ENCODE peak calls at places on chromosome 19, in four cellular contexts. J is endothelial cell of umbilical vein, E is breast epithelium, T is GM12892. O is an unnamed sample.

GRCh38 chr19:31675187-31675913 is 326.1 kb upstream of the TSHZ3 start:
- DNase-seq in J (no peak), E (no peak), T (no peak), O (no peak)

GRCh38 chr19:6138066-6138465 is 2.6 kb downstream of the ACSBG2 start:
- DNase-seq in J (no peak), E (no peak), T (no peak), O (no peak)

GRCh38 chr19:43450545-43450997 is 14.8 kb downstream of the LYPD3 start:
- DNase-seq in J (no peak), E (no peak), T (no peak), O (no peak)

GRCh38 chr19:35751839-35752745 is 3.7 kb downstream of the LIN37 start:
- DNase-seq in J (no peak), E (no peak), T (no peak), O (no peak)

GRCh38 chr19:11265785-11266236 is 3.5 kb upstream of the DOCK6 start:
- DNase-seq in J (no peak), E (no peak), T (no peak), O (no peak)

GRCh38 chr19:40623403-40624239 is 22.5 kb downstream of the LTBP4 start:
- DNase-seq in J (no peak), E (no peak), T (no peak), O (no peak)

GRCh38 chr19:52786078-52786463 is 520 bp downstream of the ZNF600 start:
- DNase-seq in J (peak), E (no peak), T (no peak), O (no peak)

GRCh38 chr19:6023085-6023682 is 45.2 kb upstream of the RANBP3 start:
- DNase-seq in J (peak), E (no peak), T (no peak), O (no peak)

GRCh38 chr19:4130635-4131438 is 6.9 kb upstream of the MAP2K2 start:
- DNase-seq in J (no peak), E (no peak), T (no peak), O (no peak)

GRCh38 chr19:4291200-4291732 is 10.9 kb downstream of the TMIGD2 start:
- DNase-seq in J (no peak), E (no peak), T (no peak), O (no peak)

GRCh38 chr19:34555447-34555846 is 73.9 kb downstream of the WTIP start:
- DNase-seq in J (peak), E (no peak), T (no peak), O (no peak)

GRCh38 chr19:29623726-29624488 is 17.8 kb downstream of the POP4 start:
- DNase-seq in J (no peak), E (no peak), T (no peak), O (no peak)
- TF ChIP-seq POLR2AphosphoS5 in J (no peak), E (no peak), T (no peak), O (no peak)

GRCh38 chr19:18465214-18465963 is 27.5 kb upstream of the ISYNA1 start:
- DNase-seq in J (no peak), E (no peak), T (no peak), O (no peak)
- TF ChIP-seq POLR2A in J (no peak), E (no peak), T (no peak), O (no peak)

DNA sequence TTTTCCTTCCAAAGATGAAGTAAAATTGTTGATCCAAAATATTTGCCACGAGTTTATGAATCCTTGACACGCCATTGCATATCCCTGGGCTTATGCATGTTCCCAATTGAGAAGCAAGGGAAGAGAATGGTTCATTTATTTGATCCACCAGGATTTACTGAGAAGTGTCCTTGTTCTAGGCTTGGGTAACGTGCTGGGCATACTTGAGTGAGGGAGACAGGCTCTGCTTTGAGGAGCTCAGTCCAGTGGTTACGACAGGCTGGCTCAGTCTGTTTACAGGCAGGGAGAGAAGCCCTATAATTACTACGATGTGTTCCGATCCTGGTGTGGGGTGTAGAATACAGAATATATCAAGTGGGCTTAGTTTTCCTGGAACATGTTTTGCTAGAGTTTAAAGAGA is 6.3 kb upstream of the PNMA8C start:
- DNase-seq in J (no peak), E (no peak), T (no peak), O (no peak)
- TF ChIP-seq POLR2AphosphoS5 in J (no peak), E (no peak), T (no peak), O (no peak)

GRCh38 chr19:50658438-50659317 is 9.4 kb downstream of the C19orf81 start:
- DNase-seq in J (peak), E (no peak), T (no peak), O (no peak)
- TF ChIP-seq POLR2A in J (no peak), E (peak), T (no peak), O (no peak)

GRCh38 chr19:1267441-1268391 is 1.4 kb upstream of the CIRBP start:
- DNase-seq in J (no peak), E (no peak), T (no peak), O (no peak)

GRCh38 chr19:1265611-1266115 is 3.5 kb upstream of the CIRBP start:
- DNase-seq in J (peak), E (no peak), T (no peak), O (no peak)

GRCh38 chr19:1264801-1265610 is 4.1 kb upstream of the CIRBP start:
- DNase-seq in J (peak), E (peak), T (no peak), O (peak)

GRCh38 chr19:1266818-1267440 is 2.2 kb upstream of the CIRBP start:
- DNase-seq in J (peak), E (peak), T (peak), O (no peak)

DNA sequence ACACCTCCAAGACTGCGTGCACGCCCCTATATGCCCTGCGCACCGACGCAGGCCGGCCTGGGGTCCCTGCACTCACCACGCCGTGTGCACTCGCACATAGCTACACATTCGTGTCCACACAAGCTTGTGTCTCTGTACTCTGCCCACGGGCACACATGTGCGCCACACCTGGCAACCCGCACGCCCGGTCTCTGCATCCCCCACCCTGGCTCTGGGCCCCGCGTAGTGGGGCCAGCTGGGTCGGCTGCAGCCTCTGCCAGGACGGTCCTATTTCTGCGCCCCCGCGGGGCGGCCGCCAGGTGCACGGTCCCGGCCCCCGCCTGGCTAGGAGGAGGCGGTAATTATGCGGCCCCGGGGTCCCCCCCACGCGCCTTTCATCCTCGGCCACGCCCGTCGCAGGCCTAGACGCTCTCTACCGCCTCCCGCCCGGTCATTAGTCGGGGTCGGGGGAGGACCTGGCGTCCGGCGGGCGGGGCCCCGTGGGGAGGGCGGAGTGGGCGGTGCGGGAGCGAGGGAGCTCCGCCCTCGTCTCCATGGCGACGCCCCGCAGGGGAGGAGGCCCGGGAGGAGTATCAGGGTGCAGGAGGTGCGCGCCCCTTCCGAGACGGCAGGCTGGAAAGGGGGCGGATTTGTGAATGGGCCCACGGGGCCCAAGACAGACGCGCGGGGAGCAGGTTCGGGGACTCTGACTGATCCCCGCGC is 2.9 kb upstream of the CIRBP start:
- DNase-seq in J (peak), E (peak), T (peak), O (no peak)
- TF ChIP-seq POLR2AphosphoS5 in J (no peak), E (peak), T (no peak), O (peak)

DNA sequence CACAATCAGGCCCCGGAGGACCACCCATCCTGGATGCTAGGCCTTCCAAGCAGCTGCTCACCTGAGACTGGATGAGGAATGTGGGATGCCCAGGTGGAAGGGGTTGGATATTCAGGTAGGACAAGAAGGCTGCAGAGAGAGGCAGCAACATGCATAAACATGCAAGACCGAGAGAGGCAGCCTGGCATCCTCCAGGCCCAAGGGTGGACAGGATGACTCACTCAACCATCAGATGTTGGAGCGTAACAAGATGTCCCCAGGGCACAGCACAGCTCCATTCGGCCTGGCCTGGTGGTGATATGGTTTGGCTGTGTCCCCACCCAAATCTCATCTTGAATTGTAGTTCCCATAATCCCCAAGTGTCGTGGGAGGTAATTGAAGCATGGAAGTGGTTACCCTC is 10.0 kb upstream of the CABP5 start:
- DNase-seq in J (no peak), E (no peak), T (no peak), O (no peak)
- TF ChIP-seq POLR2A in J (no peak), E (no peak), T (no peak), O (no peak)

DNA sequence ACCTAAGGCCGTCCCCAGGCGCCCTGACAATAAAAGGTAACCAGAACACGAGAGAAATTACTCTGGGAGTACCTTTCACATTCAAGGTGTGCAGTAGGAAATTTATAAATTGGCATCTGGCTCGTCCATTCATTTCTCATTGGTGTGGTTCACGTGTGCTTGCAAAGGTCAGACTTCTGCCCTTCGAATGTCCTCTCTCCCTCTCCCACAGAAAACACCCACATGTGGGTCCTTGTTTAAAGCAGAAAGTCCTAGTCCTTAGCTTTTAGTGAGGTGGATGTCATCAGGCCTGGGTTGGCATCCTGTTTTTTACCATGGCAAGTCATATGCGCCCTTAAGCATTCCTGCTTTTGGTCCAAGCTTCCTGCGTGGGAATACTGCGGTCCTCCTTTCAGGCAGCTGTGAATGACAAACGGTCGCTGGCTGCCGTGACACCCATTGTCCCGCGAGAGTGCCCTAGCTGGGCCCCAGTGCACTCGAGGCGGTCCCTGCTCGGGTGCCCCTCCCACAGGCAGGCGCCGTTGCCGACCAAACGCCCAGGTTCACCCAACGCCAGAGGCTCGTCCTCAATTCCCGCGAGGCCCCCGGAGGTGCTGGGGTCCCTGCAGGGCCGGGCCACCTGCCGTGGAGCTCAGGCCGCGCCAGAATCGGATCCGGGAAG is at the start of gene NUDT19:
- DNase-seq in J (peak), E (peak), T (peak), O (no peak)
- TF ChIP-seq POLR2AphosphoS5 in J (peak), E (peak), T (peak), O (no peak)

DNA sequence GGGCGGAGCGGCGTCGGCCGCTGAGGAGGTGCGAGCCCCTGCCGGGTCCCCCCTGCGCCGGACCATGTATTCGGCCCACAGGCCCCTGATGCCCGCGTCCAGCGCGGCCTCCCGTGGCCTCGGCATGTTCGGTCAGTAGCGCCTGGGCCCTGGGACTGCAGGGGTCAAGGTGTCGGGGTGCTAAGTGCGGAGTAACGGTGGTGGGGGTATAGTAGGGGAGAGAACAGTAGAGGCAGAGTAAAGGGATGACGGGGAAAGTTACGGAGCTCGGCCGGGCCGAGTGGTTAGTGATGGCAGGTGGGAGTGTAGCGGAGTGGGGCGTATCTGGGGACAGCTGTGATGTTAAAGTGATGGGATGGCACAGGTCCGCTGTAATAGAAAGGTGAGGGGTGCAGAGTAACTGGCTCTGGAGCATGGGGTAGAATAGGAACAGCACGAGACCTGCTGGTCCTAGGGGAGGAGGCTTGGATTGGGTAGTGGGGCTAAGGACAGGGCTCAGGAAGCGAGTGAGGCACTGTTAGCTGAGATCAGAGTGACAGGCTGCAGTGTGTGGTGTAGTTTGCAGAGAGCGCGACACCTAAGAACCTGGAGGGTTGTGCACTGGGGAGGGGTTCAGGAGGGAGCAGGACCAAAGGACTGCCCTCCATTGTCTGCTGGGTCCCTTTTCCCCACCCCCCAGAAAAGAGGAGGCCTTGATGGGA is 15.7 kb downstream of the CIC start:
- DNase-seq in J (peak), E (no peak), T (no peak), O (no peak)
- TF ChIP-seq POLR2A in J (no peak), E (no peak), T (no peak), O (no peak)

GRCh38 chr19:8504171-8504570 is 1.7 kb upstream of the PRAM1 start:
- DNase-seq in J (no peak), E (no peak), T (no peak), O (no peak)

GRCh38 chr19:8501968-8502367 is 472 bp downstream of the PRAM1 start:
- DNase-seq in J (no peak), E (no peak), T (no peak), O (no peak)

GRCh38 chr19:8503506-8503905 is 1.1 kb upstream of the PRAM1 start:
- DNase-seq in J (no peak), E (no peak), T (no peak), O (no peak)

GRCh38 chr19:8506402-8506957 is 4.0 kb upstream of the PRAM1 start:
- DNase-seq in J (no peak), E (no peak), T (no peak), O (no peak)

GRCh38 chr19:8505680-8506401 is 3.4 kb upstream of the PRAM1 start:
- DNase-seq in J (peak), E (peak), T (peak), O (no peak)
- TF ChIP-seq POLR2AphosphoS5 in J (peak), E (no peak), T (peak), O (peak)